ENCODE peak calls at places on chromosome 18, in seven cellular contexts. S is RWPE1, V is GM10248, E is AG09319, P is head of caudate nucleus, Z is GM04504, J is Calu3. B is an unnamed sample.

GRCh38 chr18:67876866-67877265 is 360.3 kb upstream of the DSEL start:
- DNase-seq in S (no peak), V (no peak), E (no peak), P (no peak), Z (no peak), J (no peak), B (no peak)

GRCh38 chr18:48922203-48922800 is 28.5 kb downstream of the SMAD7 start:
- DNase-seq in S (no peak), V (no peak), E (no peak), P (no peak), Z (no peak), J (no peak), B (no peak)

GRCh38 chr18:79682896-79683625 is 3.5 kb downstream of the CTDP1 start:
- DNase-seq in S (no peak), V (no peak), E (no peak), P (no peak), Z (no peak), J (no peak), B (no peak)

GRCh38 chr18:68604256-68604655 is 110.7 kb downstream of the TMX3 start:
- DNase-seq in S (no peak), V (no peak), E (peak), P (no peak), Z (peak), J (no peak), B (no peak)

GRCh38 chr18:48607049-48607984 is 68.5 kb downstream of the CTIF start:
- DNase-seq in S (no peak), V (no peak), E (peak), P (no peak), Z (peak), J (no peak), B (no peak)

GRCh38 chr18:55266981-55267380 is 307.7 kb upstream of the CCDC68 start:
- DNase-seq in S (no peak), V (no peak), E (peak), P (no peak), Z (no peak), J (no peak), B (no peak)

GRCh38 chr18:47752796-47753645 is 177.4 kb downstream of the SMAD2 start:
- DNase-seq in S (no peak), V (no peak), E (no peak), P (no peak), Z (no peak), J (no peak), B (no peak)

GRCh38 chr18:25289040-25289631 is 62.8 kb downstream of the ZNF521 start:
- DNase-seq in S (no peak), V (no peak), E (peak), P (no peak), Z (peak), J (no peak), B (no peak)

GRCh38 chr18:8949206-8949605 is 153.3 kb upstream of the NDUFV2 start:
- DNase-seq in S (no peak), V (no peak), E (no peak), P (no peak), Z (peak), J (no peak), B (no peak)

GRCh38 chr18:44803019-44803650 is 122.4 kb downstream of the SETBP1 start:
- DNase-seq in S (no peak), V (no peak), E (no peak), P (no peak), Z (no peak), J (no peak), B (no peak)

GRCh38 chr18:59631583-59632181 is 65.5 kb downstream of the CCBE1 start:
- DNase-seq in S (peak), V (peak), E (no peak), P (no peak), Z (no peak), J (peak), B (peak)

GRCh38 chr18:67938691-67939090 is 422.2 kb upstream of the DSEL start:
- DNase-seq in S (no peak), V (no peak), E (peak), P (no peak), Z (peak), J (no peak), B (no peak)

GRCh38 chr18:70372450-70373061 is 83.7 kb downstream of the SOCS6 start:
- DNase-seq in S (no peak), V (no peak), E (no peak), P (no peak), Z (no peak), J (no peak), B (no peak)

GRCh38 chr18:6414118-6414722 is 491 bp downstream of the L3MBTL4 start:
- DNase-seq in S (peak), V (peak), E (no peak), P (peak), Z (no peak), J (peak), B (no peak)

GRCh38 chr18:50560681-50561629 is 1.1 kb downstream of the MAPK4 start:
- DNase-seq in S (no peak), V (peak), E (no peak), P (peak), Z (no peak), J (no peak), B (no peak)

GRCh38 chr18:57518533-57518932 is 68.0 kb downstream of the FECH start:
- DNase-seq in S (no peak), V (no peak), E (no peak), P (no peak), Z (no peak), J (no peak), B (no peak)

GRCh38 chr18:27005589-27005988 is 140.1 kb upstream of the AQP4 start:
- DNase-seq in S (peak), V (peak), E (no peak), P (no peak), Z (no peak), J (peak), B (peak)

GRCh38 chr18:75638597-75639467 is 211.3 kb upstream of the SMIM21 start:
- DNase-seq in S (no peak), V (no peak), E (no peak), P (peak), Z (peak), J (no peak), B (no peak)

GRCh38 chr18:74513883-74514205 is 17.7 kb downstream of the CNDP2 start:
- DNase-seq in S (no peak), V (no peak), E (no peak), P (no peak), Z (no peak), J (no peak), B (no peak)

GRCh38 chr18:8786766-8787670 is 81.7 kb downstream of the MTCL1 start:
- DNase-seq in S (peak), V (no peak), E (no peak), P (no peak), Z (no peak), J (no peak), B (no peak)

GRCh38 chr18:31499157-31499524 is 1.2 kb downstream of the DSG2 start:
- DNase-seq in S (no peak), V (no peak), E (no peak), P (no peak), Z (no peak), J (no peak), B (no peak)

GRCh38 chr18:32441536-32441935 is 29.1 kb downstream of the GAREM1 start:
- DNase-seq in S (no peak), V (no peak), E (no peak), P (no peak), Z (no peak), J (no peak), B (no peak)

GRCh38 chr18:57088883-57089282 is 58.0 kb upstream of the BOD1L2 start:
- DNase-seq in S (no peak), V (no peak), E (no peak), P (no peak), Z (no peak), J (peak), B (no peak)

GRCh38 chr18:41872206-41872605 is 82.8 kb upstream of the PIK3C3 start:
- DNase-seq in S (no peak), V (no peak), E (no peak), P (no peak), Z (no peak), J (no peak), B (no peak)

GRCh38 chr18:13289501-13290205 is 71.1 kb downstream of the LDLRAD4 start:
- DNase-seq in S (no peak), V (no peak), E (no peak), P (no peak), Z (peak), J (no peak), B (no peak)

GRCh38 chr18:22871809-22872525 is 61.2 kb upstream of the RBBP8 start:
- DNase-seq in S (no peak), V (no peak), E (no peak), P (no peak), Z (no peak), J (peak), B (no peak)

GRCh38 chr18:23740105-23740830 is 51.0 kb downstream of the LAMA3 start:
- DNase-seq in S (peak), V (no peak), E (peak), P (no peak), Z (peak), J (peak), B (no peak)

GRCh38 chr18:58491113-58491696 is 137.7 kb downstream of the ALPK2 start:
- DNase-seq in S (no peak), V (no peak), E (no peak), P (no peak), Z (no peak), J (no peak), B (no peak)

GRCh38 chr18:29181151-29181901 is 1004.4 kb upstream of the CDH2 start:
- DNase-seq in S (no peak), V (no peak), E (peak), P (no peak), Z (peak), J (no peak), B (no peak)

GRCh38 chr18:43396266-43396665 is 119.0 kb upstream of the SYT4 start:
- DNase-seq in S (peak), V (no peak), E (no peak), P (no peak), Z (no peak), J (no peak), B (no peak)